ENCODE peak calls at places on chromosomes 1 and 21, in five cellular contexts. X, T, Y, O and M are unnamed samples.
A peak's percentile ranks its signal among the peaks of the same experiment; 100 is the strongest.

GRCh38 chr1:25204797-25205441 is 27.4 kb downstream of the SYF2 start:
- DNase-seq in X (no peak), T (peak; percentile 28), Y (peak; percentile 17), O (no peak), M (no peak)

GRCh38 chr1:113396585-113396984 is 6.3 kb downstream of the MAGI3 start:
- DNase-seq in X (no peak), T (no peak), O (no peak), Y (no peak), M (no peak)

GRCh38 chr1:189939967-189940366 is 537.7 kb downstream of the BRINP3 start:
- DNase-seq in Y (no peak), X (no peak), O (no peak), T (no peak), M (peak; percentile 3)

GRCh38 chr1:166905136-166905535 is 29.1 kb upstream of the TADA1 start:
- DNase-seq in Y (no peak), X (no peak), T (no peak), O (no peak), M (no peak)

GRCh38 chr1:43763497-43763973 is 56.2 kb downstream of the ST3GAL3 start:
- DNase-seq in O (no peak), T (peak; percentile 23), X (peak; percentile 23), Y (peak; percentile 86), M (peak; percentile 72)

GRCh38 chr1:187621961-187622360 is 793.2 kb downstream of the PLA2G4A start:
- DNase-seq in O (no peak), X (no peak), Y (no peak), T (no peak), M (no peak)

GRCh38 chr1:65698590-65698989 is 94.1 kb upstream of the PDE4B start:
- DNase-seq in T (no peak), X (no peak), O (no peak), Y (no peak), M (no peak)

GRCh38 chr1:201059401-201059800 is 35.9 kb upstream of the KIF21B start:
- DNase-seq in O (no peak), X (no peak), Y (no peak), T (no peak), M (no peak)

GRCh38 chr21:44085491-44086321 is 21.5 kb upstream of the PWP2 start:
- DNase-seq in Y (peak; percentile 85), T (no peak), X (peak; percentile 41), O (peak; percentile 55), M (peak; percentile 92)

GRCh38 chr1:154727409-154727808 is 119.4 kb upstream of the ADAR start:
- DNase-seq in X (no peak), T (no peak), O (no peak), Y (peak; percentile 70), M (no peak)

GRCh38 chr1:207858271-207858670 is 52.7 kb downstream of the CD34 start:
- DNase-seq in X (no peak), Y (no peak), T (no peak), O (no peak), M (no peak)

GRCh38 chr1:245716561-245716960 is 561.8 kb downstream of the KIF26B start:
- DNase-seq in O (no peak), Y (no peak), T (no peak), X (no peak), M (no peak)

GRCh38 chr1:209704584-209704983 is at the start of gene HSD11B1:
- DNase-seq in X (no peak), Y (peak; percentile 81), O (peak; percentile 68), T (no peak), M (peak; percentile 75)

GRCh38 chr1:67532452-67533216 is 102.4 kb upstream of the SERBP1 start:
- DNase-seq in O (no peak), X (no peak), T (peak; percentile 2), Y (peak; percentile 76), M (peak; percentile 79)

GRCh38 chr1:93340090-93340489 is 5.6 kb upstream of the DR1 start:
- DNase-seq in X (no peak), Y (no peak), T (no peak), O (no peak), M (no peak)

GRCh38 chr1:154784924-154785531 is 85.1 kb downstream of the KCNN3 start:
- DNase-seq in X (no peak), O (no peak), Y (no peak), T (peak; percentile 69), M (no peak)

GRCh38 chr1:46043491-46044017 is 88.9 kb downstream of the PIK3R3 start:
- DNase-seq in O (no peak), T (no peak), X (no peak), Y (no peak), M (no peak)

GRCh38 chr1:220513834-220514233 is 14.1 kb upstream of the MARK1 start:
- DNase-seq in Y (no peak), X (no peak), T (no peak), O (no peak), M (no peak)

GRCh38 chr1:239998312-239998649 is 93.4 kb upstream of the FMN2 start:
- DNase-seq in X (no peak), Y (no peak), O (no peak), T (no peak), M (no peak)

GRCh38 chr1:27724961-27725373 is 794 bp upstream of the FAM76A start:
- DNase-seq in O (no peak), X (no peak), Y (no peak), T (no peak), M (no peak)

GRCh38 chr1:234658143-234658542 is 48.2 kb upstream of the IRF2BP2 start:
- DNase-seq in X (no peak), T (no peak), O (no peak), Y (no peak), M (no peak)

GRCh38 chr1:29706936-29707335 is 470.6 kb downstream of the PTPRU start:
- DNase-seq in T (no peak), O (no peak), Y (no peak), X (no peak), M (no peak)